ENCODE peak calls at places on chromosome 1, in nine cellular contexts. N is A549, S is heart right ventricle, Z is anterior cingulate cortex, Y is mammary epithelial cell, P is fibroblast of pulmonary artery, K is NCI-H524, R is caudate nucleus, J is NCI-H1930. A is an unnamed sample.

GRCh38 chr1:172342584-172343245 is 77.8 kb upstream of the C1orf105 start:
- DNase-seq in N (no peak), S (no peak), Z (no peak), Y (peak), P (no peak), K (no peak), R (no peak), J (no peak), A (no peak)

GRCh38 chr1:218079820-218080219 is 205.3 kb upstream of the RRP15 start:
- DNase-seq in N (no peak), S (no peak), Z (no peak), Y (no peak), P (no peak), K (no peak), R (no peak), J (no peak), A (no peak)

GRCh38 chr1:177270863-177271262 is 100.1 kb downstream of the BRINP2 start:
- DNase-seq in N (no peak), S (no peak), Z (no peak), Y (peak), P (no peak), K (no peak), R (no peak), J (no peak), A (no peak)

GRCh38 chr1:5622412-5622811 is 369.8 kb downstream of the NPHP4 start:
- DNase-seq in N (no peak), S (no peak), Z (no peak), Y (no peak), P (no peak), K (no peak), R (no peak), J (no peak), A (no peak)

GRCh38 chr1:24605534-24606295 is 37.4 kb upstream of the SRRM1 start:
- DNase-seq in N (no peak), S (no peak), Z (no peak), Y (no peak), P (no peak), K (no peak), R (no peak), J (no peak), A (no peak)

GRCh38 chr1:154931940-154932487 is 4.5 kb downstream of the PMVK start:
- DNase-seq in N (peak), S (no peak), Z (no peak), Y (peak), P (no peak), K (no peak), R (no peak), J (no peak), A (peak)

GRCh38 chr1:168783424-168783823 is 54.4 kb upstream of the DPT start:
- DNase-seq in N (no peak), S (no peak), Z (no peak), Y (no peak), P (no peak), K (no peak), R (no peak), J (no peak), A (no peak)

GRCh38 chr1:78303620-78304019 is 187.2 kb upstream of the PTGFR start:
- DNase-seq in N (no peak), S (peak), Z (no peak), Y (peak), P (peak), K (no peak), R (no peak), J (no peak), A (no peak)

GRCh38 chr1:56409112-56409691 is 170.2 kb downstream of the PLPP3 start:
- DNase-seq in N (no peak), S (no peak), Z (no peak), Y (peak), P (no peak), K (peak), R (no peak), J (no peak), A (no peak)

A was measured in SW 1271.